ENCODE peak calls at places on chromosomes 7 and 10, in nine cellular contexts. Y is small intestine; I is activated T-cell treated with anti-CD3 and anti-CD28 coated beads for 1 hour; Q is aorta; K is Kasumi-1; X is cardiac septum; E is mucosa of gallbladder; Z is stimulated activated naive B cell treated with anti-CD40 and anti-IgM and Interleukin-4, amounts not matched to agents 10 μg/mL and 1 μg/mL and 100 μg/mL, for 72 hours; V is iPS-NIHi11. U is an unnamed sample.

GRCh38 chr10:64873959-64874358 is 1352.8 kb downstream of the REEP3 start:
- DNase-seq in V (no peak), X (no peak), Q (no peak), E (no peak), K (no peak), Y (no peak), Z (no peak), I (no peak), U (no peak)

GRCh38 chr7:149735779-149736477 is 37.5 kb downstream of the ZNF467 start:
- DNase-seq in E (no peak), Z (no peak), Y (no peak), K (no peak), X (no peak), V (no peak), I (no peak), Q (peak), U (no peak)

GRCh38 chr10:93542358-93542791 is 24.1 kb upstream of the FFAR4 start:
- DNase-seq in K (no peak), V (peak), Y (peak), I (no peak), Q (no peak), E (peak), Z (no peak), X (peak), U (no peak)

GRCh38 chr7:24706211-24707165 is 50.8 kb downstream of the GSDME start:
- DNase-seq in V (no peak), E (peak), X (no peak), K (no peak), I (no peak), Y (no peak), Q (no peak), Z (no peak), U (no peak)

GRCh38 chr10:92638037-92638436 is 45.1 kb downstream of the KIF11 start:
- DNase-seq in K (no peak), E (no peak), Y (no peak), V (no peak), X (no peak), I (no peak), Q (no peak), Z (no peak), U (no peak)

GRCh38 chr10:99433378-99434020 is 3.1 kb upstream of the GOT1 start:
- DNase-seq in I (no peak), E (no peak), Z (no peak), X (no peak), K (peak), V (no peak), Y (peak), Q (no peak), U (no peak)

GRCh38 chr10:96352587-96352986 is 6.2 kb downstream of the OPALIN start:
- DNase-seq in Q (no peak), I (no peak), K (no peak), Y (peak), Z (no peak), X (no peak), E (peak), V (no peak), U (no peak)

GRCh38 chr10:48289652-48290238 is 15.2 kb upstream of the FRMPD2 start:
- DNase-seq in I (peak), K (peak), V (peak), E (peak), Z (peak), Y (peak), X (no peak), Q (peak), U (peak)

GRCh38 chr10:86868353-86868752 is 89.1 kb downstream of the MMRN2 start:
- DNase-seq in I (no peak), Z (no peak), Q (no peak), V (peak), K (no peak), E (no peak), Y (no peak), X (no peak), U (peak)

GRCh38 chr7:101258243-101258731 is 13.4 kb upstream of the FIS1 start:
- DNase-seq in E (no peak), X (no peak), V (no peak), Y (peak), I (no peak), Z (no peak), Q (no peak), K (no peak), U (no peak)

GRCh38 chr7:1703475-1704325 is 33.6 kb downstream of the ELFN1 start:
- DNase-seq in X (peak), I (no peak), E (no peak), V (no peak), Q (peak), Z (no peak), Y (no peak), K (no peak), U (no peak)

GRCh38 chr7:73885433-73885974 is 24.5 kb downstream of the TMEM270 start:
- DNase-seq in V (no peak), K (no peak), Y (no peak), X (no peak), I (no peak), Q (no peak), Z (no peak), E (no peak), U (no peak)

GRCh38 chr7:22452142-22452763 is 47.7 kb downstream of the STEAP1B start:
- DNase-seq in Y (peak), K (peak), I (no peak), X (no peak), E (peak), Q (no peak), Z (peak), V (peak), U (peak)

GRCh38 chr10:28714401-28715053 is 37.2 kb downstream of the BAMBI start:
- DNase-seq in Y (no peak), I (no peak), Z (no peak), Q (no peak), K (no peak), X (no peak), V (no peak), E (no peak), U (no peak)

GRCh38 chr7:96414931-96415292 is 93.0 kb upstream of the SLC25A13 start:
- DNase-seq in E (peak), Q (no peak), X (no peak), V (peak), Z (no peak), I (no peak), Y (peak), K (peak), U (peak)

GRCh38 chr10:48187126-48187525 is 87.4 kb downstream of the FRMPD2 start:
- DNase-seq in Q (no peak), E (no peak), I (no peak), Z (no peak), X (no peak), Y (no peak), K (no peak), V (no peak), U (no peak)

GRCh38 chr10:13928362-13928921 is 341.7 kb downstream of the PRPF18 start:
- DNase-seq in Y (no peak), Z (no peak), X (no peak), E (no peak), I (no peak), V (no peak), Q (no peak), K (no peak), U (no peak)

GRCh38 chr7:133633055-133633454 is 380.2 kb downstream of the EXOC4 start:
- DNase-seq in V (peak), Y (no peak), Q (no peak), Z (no peak), I (no peak), X (no peak), K (peak), E (no peak), U (no peak)

GRCh38 chr7:40694041-40694809 is 559.4 kb downstream of the SUGCT start:
- DNase-seq in Z (no peak), X (no peak), K (no peak), Y (no peak), Q (no peak), I (no peak), V (no peak), E (no peak), U (no peak)

GRCh38 chr7:80284848-80285247 is 150.2 kb downstream of the GNAI1 start:
- DNase-seq in I (no peak), X (no peak), Y (no peak), K (no peak), Q (no peak), Z (no peak), E (no peak), V (no peak), U (no peak)

GRCh38 chr7:56091591-56091990 is 1.2 kb downstream of the PHKG1 start:
- DNase-seq in I (no peak), K (no peak), X (no peak), Z (no peak), V (no peak), Q (peak), E (no peak), Y (no peak), U (peak)

GRCh38 chr7:135459951-135460567 is 49.8 kb downstream of the CNOT4 start:
- DNase-seq in X (no peak), I (no peak), E (no peak), Q (no peak), K (no peak), Y (no peak), V (no peak), Z (no peak), U (no peak)

GRCh38 chr10:78507761-78508160 is 474.1 kb downstream of the RPS24 start:
- DNase-seq in E (peak), Q (no peak), Y (no peak), K (no peak), I (no peak), X (no peak), Z (no peak), V (no peak), U (peak)

GRCh38 chr7:46939558-46939957 is 642.4 kb downstream of the TNS3 start:
- DNase-seq in E (no peak), K (peak), Y (no peak), V (no peak), Z (no peak), X (peak), Q (no peak), I (no peak), U (no peak)

GRCh38 chr10:124511205-124512039 is 49.8 kb downstream of the LHPP start:
- DNase-seq in Y (no peak), E (no peak), V (no peak), X (no peak), Q (peak), I (no peak), Z (no peak), K (no peak), U (no peak)

GRCh38 chr7:139714163-139714901 is 63.5 kb downstream of the HIPK2 start:
- DNase-seq in I (no peak), Y (no peak), V (peak), E (no peak), K (no peak), Q (no peak), Z (peak), X (no peak), U (no peak)

GRCh38 chr10:68249297-68249696 is 17.4 kb upstream of the ATOH7 start:
- DNase-seq in Z (no peak), E (no peak), V (no peak), K (no peak), Y (no peak), X (no peak), Q (no peak), I (no peak), U (no peak)

GRCh38 chr10:71868192-71868697 is 17.2 kb upstream of the PSAP start:
- DNase-seq in Z (no peak), V (no peak), K (no peak), Q (peak), I (no peak), X (peak), E (peak), Y (no peak), U (no peak)

GRCh38 chr7:132656846-132657776 is 80.8 kb upstream of the PLXNA4 start:
- DNase-seq in X (no peak), Y (peak), K (peak), Z (no peak), V (peak), I (no peak), Q (no peak), E (no peak), U (no peak)

GRCh38 chr7:5423844-5424688 is 432 bp upstream of the TNRC18 start:
- DNase-seq in I (no peak), K (peak), Y (peak), E (peak), Q (peak), Z (no peak), V (peak), X (peak), U (peak)

GRCh38 chr10:128839701-128840100 is 627.3 kb upstream of the MGMT start:
- DNase-seq in Y (no peak), K (no peak), X (no peak), Z (no peak), E (no peak), Q (no peak), V (no peak), I (no peak), U (no peak)

GRCh38 chr10:125030567-125031197 is 88.8 kb downstream of the ZRANB1 start:
- DNase-seq in V (no peak), I (no peak), X (no peak), K (no peak), Z (no peak), Y (no peak), E (no peak), Q (no peak), U (no peak)

GRCh38 chr7:27808626-27809025 is 68.7 kb downstream of the TAX1BP1 start:
- DNase-seq in K (no peak), Z (no peak), Y (no peak), E (no peak), X (no peak), V (no peak), Q (no peak), I (no peak), U (no peak)

GRCh38 chr10:93346712-93347111 is 135.4 kb downstream of the MYOF start:
- DNase-seq in E (no peak), K (no peak), Y (no peak), V (no peak), I (no peak), Z (no peak), X (no peak), Q (no peak), U (no peak)

GRCh38 chr10:70694410-70695179 is 22.3 kb downstream of the ADAMTS14 start:
- DNase-seq in E (peak), X (no peak), K (no peak), I (no peak), V (no peak), Y (no peak), Z (no peak), Q (no peak), U (no peak)

GRCh38 chr7:132066776-132067175 is 509.5 kb downstream of the PLXNA4 start:
- DNase-seq in V (no peak), Y (no peak), E (no peak), Z (no peak), K (no peak), I (no peak), Q (peak), X (no peak), U (peak)